ENCODE peak calls at places on chromosome X, in eight cellular contexts. H is heart left ventricle; S is EL; G is smooth muscle cell of the brain vasculature; W is anterior cingulate cortex; L is central memory CD8-positive, alpha-beta T cell; C is neural progenitor cell; D is adipocyte. Z is an unnamed sample.

GRCh38 chrX:45621356-45622041 is 420.8 kb upstream of the DIPK2B start:
- DNase-seq in G (no peak), D (peak), C (no peak), L (no peak), W (no peak), S (peak), H (no peak), Z (no peak)

GRCh38 chrX:130507015-130507414 is 105.2 kb downstream of the RBMX2 start:
- DNase-seq in L (no peak), W (no peak), D (no peak), H (no peak), C (no peak), G (no peak), S (no peak), Z (no peak)

GRCh38 chrX:85836868-85837267 is 210.5 kb downstream of the CHM start:
- DNase-seq in G (no peak), D (peak), L (no peak), H (no peak), S (peak), C (no peak), W (no peak), Z (no peak)

GRCh38 chrX:68999351-68999750 is 165.9 kb downstream of the PJA1 start:
- DNase-seq in G (no peak), L (no peak), D (no peak), S (peak), C (no peak), H (no peak), W (no peak), Z (no peak)

GRCh38 chrX:1486749-1487361 is 34.1 kb upstream of the ASMTL start:
- DNase-seq in W (no peak), H (peak), L (no peak), S (no peak), C (no peak), G (no peak), D (no peak), Z (no peak)

GRCh38 chrX:84187501-84188319 is at the start of gene RPS6KA6:
- DNase-seq in L (no peak), D (peak), H (peak), G (no peak), S (peak), W (peak), C (peak), Z (peak)

GRCh38 chrX:351736-352135 is 33.1 kb upstream of the GTPBP6 start:
- DNase-seq in H (no peak), C (no peak), W (no peak), G (no peak), D (no peak), S (no peak), L (no peak), Z (no peak)

GRCh38 chrX:21382715-21383114 is 8.5 kb downstream of the CNKSR2 start:
- DNase-seq in S (no peak), W (no peak), H (no peak), D (no peak), L (no peak), C (no peak), G (no peak), Z (no peak)

GRCh38 chrX:54180403-54180802 is 2.7 kb downstream of the FAM120C start:
- DNase-seq in W (no peak), D (peak), S (peak), C (no peak), H (no peak), G (no peak), L (no peak), Z (no peak)

GRCh38 chrX:46759645-46759974 is 692 bp upstream of the SLC9A7 start:
- DNase-seq in W (no peak), L (no peak), C (peak), H (no peak), D (no peak), G (no peak), S (peak), Z (no peak)